ENCODE peak calls at places on chromosomes 5 and 9, in ten cellular contexts. W is lower lobe of right lung, K is Peyer's patch, G is left ventricle myocardium inferior, H is endothelial cell, D is omental fat pad, T is GM12865, S is Calu3, I is cardiac fibroblast, X is RWPE1. Q is an unnamed sample.
A peak's percentile ranks its signal among the peaks of the same experiment; 100 is the strongest.

GRCh38 chr5:172556971-172557461 is 84.0 kb upstream of the NEURL1B start:
- DNase-seq in W (no peak), K (no peak), G (peak; percentile 59), H (no peak), D (no peak), T (no peak), S (no peak), I (no peak), X (no peak), Q (no peak)

GRCh38 chr5:161546463-161547301 is at the start of gene GABRB2:
- DNase-seq in W (peak; percentile 58), K (peak; percentile 65), G (peak; percentile 36), H (peak; percentile 55), D (peak; percentile 27), T (peak; percentile 78), S (peak; percentile 32), I (peak; percentile 54), X (peak; percentile 33), Q (no peak)

GRCh38 chr5:175658299-175659145 is 651 bp downstream of the HRH2 start:
- DNase-seq in W (peak; percentile 67), K (no peak), G (no peak), H (peak; percentile 29), D (no peak), T (no peak), S (no peak), I (no peak), X (no peak), Q (no peak)

GRCh38 chr5:176837707-176838115 is 27.4 kb downstream of the UNC5A start:
- DNase-seq in W (peak; percentile 89), K (peak; percentile 79), G (peak; percentile 90), H (peak; percentile 98), D (peak; percentile 67), T (peak; percentile 81), S (peak; percentile 35), I (peak; percentile 89), X (peak; percentile 82), Q (peak; percentile 97)

GRCh38 chr5:61202213-61202612 is 39.9 kb upstream of the SMIM15 start:
- DNase-seq in W (no peak), K (no peak), G (no peak), H (no peak), D (no peak), T (peak; percentile 18), S (no peak), I (peak; percentile 40), X (no peak), Q (no peak)

GRCh38 chr5:53048248-53048647 is 59.1 kb downstream of the ITGA2 start:
- DNase-seq in W (no peak), K (no peak), G (no peak), H (no peak), D (no peak), T (no peak), S (no peak), I (no peak), X (no peak), Q (no peak)

GRCh38 chr5:116583823-116584222 is 9.2 kb upstream of the SEMA6A start:
- DNase-seq in W (no peak), K (no peak), G (no peak), H (no peak), D (no peak), T (no peak), S (no peak), I (peak; percentile 38), X (no peak), Q (no peak)

GRCh38 chr9:77453857-77454647 is 194.1 kb downstream of the GNA14 start:
- DNase-seq in W (no peak), K (no peak), G (no peak), H (no peak), D (no peak), T (no peak), S (no peak), I (no peak), X (no peak), Q (no peak)

GRCh38 chr5:122368845-122369244 is 56.8 kb downstream of the SNCAIP start:
- DNase-seq in W (no peak), K (no peak), G (no peak), H (no peak), D (no peak), T (no peak), S (no peak), I (no peak), X (no peak), Q (no peak)

GRCh38 chr5:33305530-33305929 is 135.2 kb upstream of the TARS1 start:
- DNase-seq in W (no peak), K (no peak), G (no peak), H (no peak), D (no peak), T (no peak), S (no peak), I (no peak), X (no peak), Q (no peak)

GRCh38 chr5:33300209-33300742 is 140.5 kb upstream of the TARS1 start:
- DNase-seq in W (no peak), K (no peak), G (no peak), H (no peak), D (no peak), T (peak; percentile 49), S (no peak), I (peak; percentile 17), X (no peak), Q (no peak)

GRCh38 chr5:33297760-33298216 is 143.0 kb upstream of the TARS1 start:
- DNase-seq in W (no peak), K (no peak), G (no peak), H (peak; percentile 8), D (no peak), T (no peak), S (no peak), I (no peak), X (no peak), Q (no peak)

GRCh38 chr5:33303696-33304095 is 137.1 kb upstream of the TARS1 start:
- DNase-seq in W (no peak), K (no peak), G (no peak), H (no peak), D (no peak), T (no peak), S (no peak), I (no peak), X (no peak), Q (no peak)

GRCh38 chr5:33299621-33300208 is 141.1 kb upstream of the TARS1 start:
- DNase-seq in W (no peak), K (no peak), G (no peak), H (peak; percentile 9), D (no peak), T (peak; percentile 26), S (peak; percentile 21), I (peak; percentile 91), X (peak; percentile 36), Q (no peak)
- TF ChIP-seq CTCF in W (peak; percentile 41), K (no peak), G (peak; percentile 64), H (no peak), D (no peak), T (no peak), S (no peak), I (peak; percentile 51), X (peak; percentile 77), Q (peak; percentile 74)

DNA sequence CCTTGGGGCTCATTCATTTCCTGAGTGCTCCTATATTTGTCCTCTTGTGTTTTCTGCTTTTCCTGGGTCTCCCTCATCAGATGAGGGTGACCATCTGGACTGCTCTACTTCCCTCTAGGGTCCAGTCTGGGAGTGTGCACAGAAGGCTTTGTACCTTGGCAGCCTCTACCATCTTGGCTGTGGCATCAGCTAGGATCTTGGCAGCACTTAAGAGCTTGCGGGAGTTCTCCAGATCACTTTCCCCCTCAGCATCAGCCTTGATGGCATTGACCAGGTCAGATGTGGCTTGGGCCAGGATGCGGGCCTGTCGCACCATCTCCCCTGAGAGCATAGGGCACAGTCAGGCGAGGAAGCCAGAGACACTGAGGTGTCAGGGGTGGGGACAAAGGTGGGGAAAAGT is 15.8 kb downstream of the TLN1 start:
- DNase-seq in W (no peak), K (no peak), G (no peak), H (no peak), D (no peak), T (no peak), S (no peak), I (peak; percentile 21), X (no peak), Q (no peak)
- TF ChIP-seq CTCF in W (no peak), K (no peak), G (no peak), H (no peak), D (no peak), T (no peak), S (no peak), I (no peak), X (no peak), Q (peak; percentile 14)

GRCh38 chr5:141355641-141356040 is 820 bp downstream of the PCDHGA4 start:
- DNase-seq in W (no peak), K (no peak), G (no peak), H (no peak), D (no peak), T (no peak), S (no peak), I (no peak), X (no peak), Q (no peak)

GRCh38 chr5:141345327-141345726 is 1.7 kb downstream of the PCDHGA3 start:
- DNase-seq in W (no peak), K (no peak), G (no peak), H (no peak), D (no peak), T (no peak), S (no peak), I (no peak), X (no peak), Q (no peak)

GRCh38 chr5:141351591-141351990 is 1.7 kb downstream of the PCDHGB1 start:
- DNase-seq in W (no peak), K (no peak), G (no peak), H (no peak), D (no peak), T (no peak), S (no peak), I (no peak), X (no peak), Q (no peak)

GRCh38 chr5:141354900-141355469 is at the start of gene PCDHGA4:
- DNase-seq in W (no peak), K (no peak), G (no peak), H (no peak), D (no peak), T (no peak), S (no peak), I (peak; percentile 50), X (no peak), Q (no peak)

GRCh38 chr5:141349917-141350619 is at the start of gene PCDHGB1:
- DNase-seq in W (no peak), K (no peak), G (no peak), H (peak; percentile 25), D (no peak), T (peak; percentile 73), S (no peak), I (peak; percentile 69), X (peak; percentile 35), Q (no peak)
- TF ChIP-seq CTCF in W (peak; percentile 36), K (peak; percentile 9), G (peak; percentile 74), H (no peak), D (no peak), T (peak; percentile 55), S (no peak), I (peak; percentile 57), X (peak; percentile 22), Q (peak; percentile 33)

DNA sequence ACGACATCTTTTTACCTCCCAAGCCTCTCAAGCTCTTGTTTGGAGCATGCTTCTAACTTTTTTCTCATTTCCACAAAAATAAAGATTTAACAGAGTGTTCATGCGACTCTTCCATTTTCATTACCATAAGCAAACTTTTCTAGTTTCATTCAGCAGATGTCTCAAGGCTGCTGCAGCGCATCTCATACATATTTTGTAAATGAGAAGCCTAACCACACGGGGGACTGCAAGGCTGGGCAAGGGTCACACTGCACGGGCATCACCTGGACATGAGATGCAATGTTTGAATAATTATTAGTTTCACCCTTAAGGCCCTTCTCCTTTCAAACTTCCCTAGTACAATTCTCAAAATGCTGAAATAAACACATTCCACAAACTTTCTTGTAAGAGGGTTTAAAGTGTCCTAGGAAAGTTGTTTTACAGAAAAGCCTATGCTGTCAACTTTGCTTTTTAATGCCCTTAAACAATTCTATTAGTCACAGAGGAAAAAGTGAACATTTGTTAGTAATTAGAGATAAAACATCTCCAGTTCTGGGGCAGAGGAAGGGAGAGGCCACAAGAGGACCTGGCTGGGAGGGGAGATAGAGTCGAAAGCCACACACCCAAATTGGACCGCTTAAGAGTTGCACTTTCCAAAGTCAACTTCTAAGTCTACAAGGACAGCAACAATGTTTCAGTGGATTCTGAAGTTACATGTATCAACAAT is 1.3 kb downstream of the DENND1A start:
- DNase-seq in W (no peak), K (no peak), G (no peak), H (no peak), D (no peak), T (peak; percentile 63), S (no peak), I (peak; percentile 35), X (no peak), Q (no peak)
- TF ChIP-seq CTCF in W (no peak), K (no peak), G (no peak), H (no peak), D (no peak), T (no peak), S (no peak), I (no peak), X (no peak), Q (no peak)